ENCODE peak calls at places on chromosomes 13 and 19, in nine cellular contexts. U, X, B, C, I, E, P, H and R are unnamed samples.

GRCh38 chr19:35247526-35248309 is 1.1 kb upstream of the LSR start:
- DNase-seq in U (no peak), X (peak; percentile 53), B (no peak), C (peak; percentile 53), I (no peak), E (peak; percentile 39), P (peak; percentile 64), H (no peak), R (no peak)

GRCh38 chr19:13670846-13671245 is 93.5 kb upstream of the MRI1 start:
- DNase-seq in U (no peak), X (no peak), B (no peak), C (no peak), I (no peak), E (no peak), P (no peak), H (peak; percentile 62), R (no peak)

GRCh38 chr13:45500492-45501174 is 35.9 kb downstream of the COG3 start:
- DNase-seq in U (peak; percentile 70), X (no peak), B (peak; percentile 82), C (peak; percentile 45), I (no peak), E (no peak), P (no peak), H (peak; percentile 94), R (peak; percentile 56)

GRCh38 chr19:11293468-11294389 is 2.2 kb upstream of the TSPAN16 start:
- DNase-seq in U (peak; percentile 99), X (peak; percentile 86), B (peak; percentile 70), C (peak; percentile 83), I (peak; percentile 97), E (peak; percentile 56), P (peak; percentile 90), H (peak; percentile 92), R (peak; percentile 60)

GRCh38 chr13:113804703-113805430 is 45.8 kb downstream of the TMEM255B start:
- DNase-seq in U (no peak), X (no peak), B (no peak), C (no peak), I (peak; percentile 8), E (no peak), P (no peak), H (no peak), R (no peak)

GRCh38 chr19:33241530-33242101 is 16.0 kb upstream of the SLC7A10 start:
- DNase-seq in U (peak; percentile 62), X (no peak), B (peak; percentile 7), C (no peak), I (no peak), E (no peak), P (peak; percentile 31), H (no peak), R (no peak)

GRCh38 chr19:52943884-52944643 is 18.6 kb downstream of the ZNF816 start:
- DNase-seq in U (no peak), X (no peak), B (no peak), C (no peak), I (no peak), E (no peak), P (no peak), H (no peak), R (no peak)

GRCh38 chr19:23507441-23507840 is 112.2 kb upstream of the ZNF91 start:
- DNase-seq in U (no peak), X (no peak), B (no peak), C (no peak), I (no peak), E (no peak), P (no peak), H (no peak), R (no peak)

GRCh38 chr19:31698352-31698751 is 349.1 kb upstream of the TSHZ3 start:
- DNase-seq in U (no peak), X (no peak), B (no peak), C (no peak), I (no peak), E (no peak), P (no peak), H (no peak), R (no peak)

GRCh38 chr13:46831588-46832194 is 34.7 kb upstream of the ESD start:
- DNase-seq in U (peak; percentile 70), X (no peak), B (peak; percentile 8), C (no peak), I (no peak), E (no peak), P (peak; percentile 38), H (peak; percentile 34), R (no peak)

GRCh38 chr19:16470541-16470910 is 1.2 kb downstream of the EPS15L1 start:
- DNase-seq in U (no peak), X (no peak), B (no peak), C (no peak), I (no peak), E (no peak), P (no peak), H (no peak), R (no peak)

GRCh38 chr19:43502419-43502976 is 2.0 kb downstream of the PHLDB3 start:
- DNase-seq in U (no peak), X (no peak), B (no peak), C (no peak), I (no peak), E (no peak), P (no peak), H (no peak), R (no peak)

GRCh38 chr13:76864259-76864658 is 21.9 kb downstream of the KCTD12 start:
- DNase-seq in U (no peak), X (no peak), B (no peak), C (no peak), I (no peak), E (no peak), P (no peak), H (no peak), R (no peak)

GRCh38 chr13:72296246-72296645 is 429.2 kb upstream of the DACH1 start:
- DNase-seq in U (no peak), X (no peak), B (no peak), C (no peak), I (no peak), E (no peak), P (no peak), H (no peak), R (no peak)

GRCh38 chr19:17948474-17948966 is 15.7 kb downstream of the CCDC124 start:
- DNase-seq in U (no peak), X (no peak), B (no peak), C (no peak), I (no peak), E (no peak), P (no peak), H (no peak), R (no peak)

GRCh38 chr13:62293081-62293480 is 877.4 kb upstream of the PCDH20 start:
- DNase-seq in U (no peak), X (no peak), B (no peak), C (no peak), I (no peak), E (no peak), P (no peak), H (peak; percentile 3), R (no peak)

GRCh38 chr13:41060723-41061074 is 610 bp upstream of the WBP4 start:
- DNase-seq in U (peak; percentile 93), X (peak; percentile 37), B (no peak), C (peak; percentile 58), I (peak; percentile 82), E (peak; percentile 77), P (peak; percentile 88), H (peak; percentile 74), R (no peak)

GRCh38 chr13:98033277-98034247 is 80.1 kb downstream of the IPO5 start:
- DNase-seq in U (peak; percentile 35), X (no peak), B (no peak), C (peak; percentile 28), I (no peak), E (no peak), P (no peak), H (peak; percentile 38), R (no peak)

GRCh38 chr19:3699071-3699740 is 1.1 kb downstream of the PIP5K1C start:
- DNase-seq in U (peak; percentile 32), X (peak; percentile 66), B (no peak), C (no peak), I (peak; percentile 55), E (no peak), P (peak; percentile 32), H (peak; percentile 62), R (no peak)

GRCh38 chr13:69243366-69243765 is 864.3 kb upstream of the ATXN8OS start:
- DNase-seq in U (no peak), X (no peak), B (no peak), C (no peak), I (no peak), E (no peak), P (no peak), H (no peak), R (no peak)

GRCh38 chr19:1295169-1296012 is 9.7 kb downstream of the EFNA2 start:
- DNase-seq in U (no peak), X (peak; percentile 84), B (no peak), C (no peak), I (no peak), E (peak; percentile 26), P (peak; percentile 62), H (no peak), R (no peak)

GRCh38 chr19:33373701-33374405 is at the start of gene CEBPG:
- DNase-seq in U (peak; percentile 57), X (peak; percentile 63), B (no peak), C (no peak), I (peak; percentile 59), E (peak; percentile 23), P (peak; percentile 66), H (peak; percentile 42), R (no peak)

GRCh38 chr13:98445340-98446233 is 131.3 kb downstream of the STK24 start:
- DNase-seq in U (peak; percentile 79), X (peak; percentile 91), B (no peak), C (peak; percentile 60), I (peak; percentile 72), E (peak; percentile 63), P (peak; percentile 83), H (peak; percentile 50), R (peak; percentile 15)

GRCh38 chr19:21202865-21203494 is 61.1 kb downstream of the ZNF431 start:
- DNase-seq in U (peak; percentile 72), X (peak; percentile 1), B (no peak), C (no peak), I (no peak), E (no peak), P (peak; percentile 22), H (peak; percentile 17), R (no peak)

GRCh38 chr13:67036694-67037093 is 193.4 kb downstream of the PCDH9 start:
- DNase-seq in U (no peak), X (no peak), B (no peak), C (no peak), I (no peak), E (no peak), P (no peak), H (no peak), R (no peak)